ENCODE peak calls at places on chromosomes 3 and 15, in seven cellular contexts. Q is neural crest cell, Z is astrocyte of the cerebellum, F is heart right ventricle, H is mucosa of descending colon, J is endothelial cell, A is upper lobe of right lung. P is an unnamed sample.

GRCh38 chr3:196219194-196219969 is 3.0 kb downstream of the SLC51A start:
- DNase-seq in H (peak; percentile 68), Z (peak; percentile 84), Q (no peak), A (peak; percentile 78), F (peak; percentile 63), J (no peak), P (peak; percentile 70)

GRCh38 chr3:172065534-172065933 is 26.2 kb downstream of the FNDC3B start:
- DNase-seq in A (no peak), Q (no peak), F (no peak), J (no peak), Z (no peak), H (peak; percentile 63), P (peak; percentile 28)

GRCh38 chr15:97858278-97858677 is 102.2 kb upstream of the ARRDC4 start:
- DNase-seq in J (no peak), Q (no peak), A (no peak), Z (no peak), H (no peak), F (no peak), P (no peak)

GRCh38 chr3:44685128-44685800 is 27.2 kb upstream of the ZNF502 start:
- DNase-seq in H (peak; percentile 78), Q (peak; percentile 49), J (peak; percentile 68), A (peak; percentile 89), Z (peak; percentile 39), F (peak; percentile 78), P (peak; percentile 79)

GRCh38 chr3:24674261-24674660 is 179.6 kb upstream of the THRB start:
- DNase-seq in F (no peak), A (no peak), J (no peak), Z (no peak), Q (no peak), H (no peak), P (no peak)

GRCh38 chr3:72118593-72118992 is 333.6 kb upstream of the PROK2 start:
- DNase-seq in H (no peak), A (no peak), Z (no peak), F (no peak), J (no peak), Q (no peak), P (no peak)

GRCh38 chr3:105842449-105842848 is 26.4 kb downstream of the CBLB start:
- DNase-seq in J (no peak), Q (no peak), A (no peak), H (no peak), F (no peak), Z (no peak), P (peak; percentile 10)

GRCh38 chr3:53236112-53236841 is 19.5 kb downstream of the TKT start:
- DNase-seq in Z (peak; percentile 43), F (peak; percentile 49), A (peak; percentile 85), H (peak; percentile 65), J (peak; percentile 49), Q (no peak), P (peak; percentile 41)

GRCh38 chr3:112378989-112379692 is 46.2 kb downstream of the CD200 start:
- DNase-seq in J (no peak), F (no peak), Q (no peak), H (no peak), A (no peak), Z (no peak), P (no peak)

GRCh38 chr15:58453931-58454793 is 22.4 kb downstream of the LIPC start:
- DNase-seq in F (no peak), J (no peak), A (no peak), Z (no peak), H (no peak), Q (no peak), P (no peak)

GRCh38 chr3:114644372-114644771 is 350.5 kb downstream of the TIGIT start:
- DNase-seq in A (no peak), Z (no peak), Q (no peak), J (no peak), F (no peak), H (no peak), P (no peak)

GRCh38 chr3:152834354-152835310 is at the start of gene P2RY1:
- DNase-seq in F (peak; percentile 57), J (peak; percentile 86), A (peak; percentile 90), Q (peak; percentile 69), Z (peak; percentile 16), H (peak; percentile 81), P (peak; percentile 49)

GRCh38 chr3:139281512-139282196 is 62.2 kb upstream of the MRPS22 start:
- DNase-seq in F (no peak), J (no peak), Q (no peak), H (no peak), A (peak; percentile 33), Z (no peak), P (peak; percentile 35)

GRCh38 chr3:43435706-43436105 is 149.4 kb downstream of the SNRK start:
- DNase-seq in Z (no peak), Q (no peak), F (no peak), H (no peak), J (no peak), A (no peak), P (no peak)

GRCh38 chr3:23668430-23668904 is 137.3 kb upstream of the UBE2E1 start:
- DNase-seq in Z (peak; percentile 61), F (no peak), Q (no peak), J (no peak), H (no peak), A (no peak), P (no peak)

GRCh38 chr3:53464424-53464823 is 30.0 kb upstream of the CACNA1D start:
- DNase-seq in Q (no peak), Z (no peak), F (no peak), A (no peak), H (no peak), J (no peak), P (no peak)

GRCh38 chr3:98589331-98589870 is 4.0 kb downstream of the CPOX start:
- DNase-seq in Z (no peak), F (no peak), J (no peak), H (no peak), Q (no peak), A (no peak), P (no peak)

GRCh38 chr15:62758126-62758951 is 284.2 kb upstream of the TPM1 start:
- DNase-seq in J (no peak), F (peak; percentile 34), Q (no peak), H (peak; percentile 31), Z (peak; percentile 96), A (no peak), P (no peak)

GRCh38 chr3:16066545-16066944 is 107.9 kb upstream of the GALNT15 start:
- DNase-seq in Q (no peak), Z (no peak), A (no peak), F (no peak), J (no peak), H (no peak), P (no peak)

DNA sequence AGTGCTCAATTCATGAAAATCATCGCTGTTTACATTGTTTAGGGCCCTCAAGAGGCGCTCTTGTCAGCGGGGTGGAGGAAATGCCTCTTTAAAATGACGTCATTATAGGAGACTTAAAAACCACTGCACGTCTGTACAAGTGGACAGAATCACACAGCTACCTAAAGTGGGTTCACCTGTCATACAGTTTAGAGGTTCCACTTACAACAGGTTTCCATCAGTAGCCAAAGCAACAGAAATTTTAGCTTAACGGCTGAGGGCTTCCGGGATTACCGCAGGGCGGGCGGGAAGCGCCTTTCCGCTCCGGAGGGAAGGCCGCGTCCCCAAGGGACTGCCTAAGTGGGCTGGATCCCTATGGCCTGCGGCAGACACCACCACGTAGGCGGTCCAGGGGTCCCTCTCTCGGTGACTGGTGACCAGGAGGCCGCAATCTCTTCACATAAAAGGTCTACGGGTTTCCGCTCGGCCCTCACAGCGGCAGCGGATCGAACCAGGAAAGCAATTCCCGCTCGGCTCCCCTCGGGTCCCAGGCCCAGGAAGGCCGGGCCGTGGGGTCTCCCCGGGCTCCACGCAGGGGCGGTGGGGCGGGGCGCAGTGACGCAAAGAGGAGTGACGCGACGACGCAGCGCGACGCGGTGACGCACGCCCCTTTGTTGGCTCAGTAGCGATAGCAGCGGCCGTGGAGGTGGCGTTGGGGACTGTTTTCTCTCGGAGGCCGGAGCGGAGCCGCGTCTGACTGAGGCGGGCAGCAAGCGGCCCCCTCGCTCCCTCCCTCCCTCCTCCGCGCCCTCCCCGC is at the start of gene ARIH1:
- DNase-seq in F (peak; percentile 97), A (peak; percentile 99), H (peak; percentile 98), J (peak; percentile 99), Z (peak; percentile 86), Q (peak; percentile 98), P (peak; percentile 98)
- TF ChIP-seq CTCF in F (peak; percentile 47), A (peak; percentile 31), H (no peak), J (no peak), Z (peak; percentile 32), Q (peak; percentile 43), P (peak; percentile 55)

DNA sequence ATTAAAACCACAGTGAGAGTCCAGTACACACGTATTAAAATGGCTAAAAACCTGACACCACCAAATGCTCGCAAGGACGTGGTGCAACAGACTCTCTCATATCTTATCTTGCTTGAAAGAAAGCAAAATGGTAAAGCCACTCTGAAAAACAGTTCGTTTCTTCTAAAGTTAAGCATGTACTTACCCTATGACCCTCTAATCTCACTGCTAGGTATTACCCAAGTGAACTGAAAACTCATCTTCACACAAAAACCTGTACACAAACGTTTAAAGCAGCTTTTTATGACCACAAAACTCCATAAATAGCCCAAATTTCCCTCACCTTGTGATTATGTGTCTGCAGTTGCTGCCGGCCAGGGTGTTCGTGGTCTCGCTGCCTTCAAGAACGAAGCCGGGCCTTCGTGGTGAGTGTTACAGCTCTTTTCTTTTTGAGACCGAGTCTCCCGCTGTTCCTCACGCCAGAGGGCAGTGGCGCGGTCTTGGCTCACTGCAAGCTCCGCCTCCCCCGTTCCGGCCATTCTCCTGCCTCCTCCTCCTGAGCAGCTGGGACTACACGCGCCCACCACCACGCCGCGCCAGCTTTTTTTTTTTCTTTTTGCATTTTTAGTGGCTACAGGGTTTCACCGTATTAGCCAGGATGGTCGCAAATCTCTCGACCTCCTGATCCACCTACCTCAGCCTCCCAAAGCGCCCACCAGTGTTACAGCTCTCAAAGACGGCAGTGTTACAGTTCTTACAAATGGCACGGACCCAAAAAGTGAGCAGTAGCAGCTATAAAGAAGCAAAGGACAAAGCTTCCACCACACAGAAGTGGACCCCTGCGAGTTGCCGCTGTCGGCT is 165.4 kb downstream of the TJP1 start:
- DNase-seq in J (peak; percentile 27), H (no peak), Z (no peak), A (no peak), F (no peak), Q (peak; percentile 79), P (peak; percentile 68)
- TF ChIP-seq CTCF in J (no peak), H (no peak), Z (no peak), A (no peak), F (no peak), Q (peak; percentile 61), P (peak; percentile 51)

DNA sequence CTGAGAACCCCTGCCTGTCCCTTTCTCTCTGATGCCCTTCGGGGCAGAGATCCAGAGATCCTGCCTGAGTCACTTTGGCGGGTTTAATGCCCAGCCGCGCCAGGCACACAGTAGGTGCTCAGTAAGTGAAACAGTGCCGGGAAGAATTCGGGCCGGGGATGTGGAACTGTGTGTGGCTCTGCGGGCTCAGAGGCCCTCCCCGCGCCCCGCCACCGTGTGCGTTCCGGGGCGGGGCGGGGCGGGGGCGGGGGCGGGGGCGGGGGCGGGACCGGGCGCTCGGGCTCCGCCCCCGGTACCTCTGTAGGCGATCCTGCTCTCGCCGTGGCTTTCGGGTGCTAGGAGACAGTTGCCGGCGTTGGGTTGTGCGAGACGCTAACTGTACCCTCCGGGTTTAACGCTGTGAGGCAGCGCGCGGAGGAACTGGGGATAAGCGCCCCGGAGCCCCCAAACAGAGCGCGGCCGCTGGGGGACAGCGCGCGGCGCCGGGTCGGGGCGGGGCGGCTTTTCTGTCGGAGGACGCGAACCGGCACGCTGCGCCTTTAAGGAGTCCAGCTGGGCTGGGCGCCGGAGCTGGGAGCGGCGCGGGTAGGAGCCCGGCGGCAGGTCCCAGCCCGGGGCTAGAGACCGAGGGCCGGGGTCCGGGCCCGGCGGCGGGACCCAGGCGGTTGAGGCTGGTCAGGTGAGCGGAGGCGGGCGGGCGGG is at the start of gene ABHD6:
- DNase-seq in H (peak; percentile 83), F (peak; percentile 74), J (peak; percentile 80), Q (peak; percentile 82), Z (no peak), A (peak; percentile 91), P (peak; percentile 63)
- TF ChIP-seq CTCF in H (no peak), F (peak; percentile 59), J (no peak), Q (peak; percentile 38), Z (no peak), A (no peak), P (no peak)

GRCh38 chr3:36729204-36730056 is 34.9 kb downstream of the DCLK3 start:
- DNase-seq in Z (peak; percentile 46), F (no peak), J (no peak), H (no peak), Q (no peak), A (no peak), P (no peak)
- TF ChIP-seq CTCF in Z (peak; percentile 59), F (peak; percentile 85), J (peak; percentile 55), H (peak; percentile 23), Q (peak; percentile 89), A (peak; percentile 80), P (peak; percentile 61)

P was measured in BE2C.